ENCODE peak calls at places on chromosomes 3 and 15, in seven cellular contexts. One of them, this sample, is unnamed.

GRCh38 chr3:66428733-66429132 is 72.1 kb downstream of the LRIG1 start:
- DNase-seq in H1: no peak
- DNase-seq in K562: no peak
- DNase-seq in SK-N-SH: peak; percentile 62
- DNase-seq in HCT116: no peak
- DNase-seq in HepG2: no peak
- DNase-seq in GM12878: no peak
- DNase-seq in this sample: no peak

GRCh38 chr3:71307884-71308697 is 275.4 kb downstream of the FOXP1 start:
- DNase-seq in H1: no peak
- DNase-seq in K562: no peak
- DNase-seq in SK-N-SH: no peak
- DNase-seq in HCT116: no peak
- DNase-seq in HepG2: no peak
- DNase-seq in GM12878: no peak
- DNase-seq in this sample: no peak

GRCh38 chr15:33154366-33155166 is 39.9 kb downstream of the FMN1 start:
- DNase-seq in H1: no peak
- DNase-seq in K562: no peak
- DNase-seq in SK-N-SH: no peak
- DNase-seq in HCT116: no peak
- DNase-seq in HepG2: no peak
- DNase-seq in GM12878: no peak
- DNase-seq in this sample: no peak

GRCh38 chr15:39511915-39512260 is 69.0 kb upstream of the THBS1 start:
- DNase-seq in H1: no peak
- DNase-seq in K562: no peak
- DNase-seq in SK-N-SH: no peak
- DNase-seq in HCT116: no peak
- DNase-seq in HepG2: no peak
- DNase-seq in GM12878: no peak
- DNase-seq in this sample: no peak

GRCh38 chr15:33402640-33403039 is 91.9 kb downstream of the RYR3 start:
- DNase-seq in H1: no peak
- DNase-seq in K562: no peak
- DNase-seq in SK-N-SH: no peak
- DNase-seq in HCT116: no peak
- DNase-seq in HepG2: no peak
- DNase-seq in GM12878: no peak
- DNase-seq in this sample: no peak

GRCh38 chr15:81280696-81281095 is 43.2 kb downstream of the STARD5 start:
- DNase-seq in H1: no peak
- DNase-seq in K562: no peak
- DNase-seq in SK-N-SH: no peak
- DNase-seq in HCT116: no peak
- DNase-seq in HepG2: no peak
- DNase-seq in GM12878: no peak
- DNase-seq in this sample: no peak

GRCh38 chr15:75177360-75178071 is 24.2 kb upstream of the C15orf39 start:
- DNase-seq in H1: no peak
- DNase-seq in K562: no peak
- DNase-seq in SK-N-SH: peak; percentile 48
- DNase-seq in HCT116: no peak
- DNase-seq in HepG2: no peak
- DNase-seq in GM12878: no peak
- DNase-seq in this sample: no peak

GRCh38 chr3:56154297-56154696 is 314.0 kb downstream of the ERC2 start:
- DNase-seq in H1: no peak
- DNase-seq in K562: no peak
- DNase-seq in SK-N-SH: no peak
- DNase-seq in HCT116: no peak
- DNase-seq in HepG2: peak; percentile 15
- DNase-seq in GM12878: no peak
- DNase-seq in this sample: no peak

GRCh38 chr3:192339214-192339613 is 388.1 kb downstream of the FGF12 start:
- DNase-seq in H1: no peak
- DNase-seq in K562: no peak
- DNase-seq in SK-N-SH: no peak
- DNase-seq in HCT116: no peak
- DNase-seq in HepG2: no peak
- DNase-seq in GM12878: no peak
- DNase-seq in this sample: peak; percentile 27

GRCh38 chr3:150384517-150385212 is 23.4 kb upstream of the TSC22D2 start:
- DNase-seq in H1: no peak
- DNase-seq in K562: peak; percentile 89
- DNase-seq in SK-N-SH: no peak
- DNase-seq in HCT116: no peak
- DNase-seq in HepG2: peak; percentile 76
- DNase-seq in GM12878: peak; percentile 97
- DNase-seq in this sample: no peak

GRCh38 chr15:59159210-59159609 is 47.4 kb upstream of the LDHAL6B start:
- DNase-seq in H1: no peak
- DNase-seq in K562: no peak
- DNase-seq in SK-N-SH: no peak
- DNase-seq in HCT116: no peak
- DNase-seq in HepG2: no peak
- DNase-seq in GM12878: no peak
- DNase-seq in this sample: no peak

GRCh38 chr3:144810150-144810549 is 838.5 kb downstream of the DIPK2A start:
- DNase-seq in H1: no peak
- DNase-seq in K562: no peak
- DNase-seq in SK-N-SH: no peak
- DNase-seq in HCT116: no peak
- DNase-seq in HepG2: no peak
- DNase-seq in GM12878: peak; percentile 17
- DNase-seq in this sample: no peak

GRCh38 chr3:117630469-117630868 is 920.9 kb downstream of the TUSC7 start:
- DNase-seq in H1: no peak
- DNase-seq in K562: no peak
- DNase-seq in SK-N-SH: no peak
- DNase-seq in HCT116: no peak
- DNase-seq in HepG2: no peak
- DNase-seq in GM12878: no peak
- DNase-seq in this sample: no peak

GRCh38 chr3:182715006-182715405 is 78.3 kb upstream of the ATP11B start:
- DNase-seq in H1: no peak
- DNase-seq in K562: peak; percentile 75
- DNase-seq in SK-N-SH: no peak
- DNase-seq in HCT116: no peak
- DNase-seq in HepG2: no peak
- DNase-seq in GM12878: no peak
- DNase-seq in this sample: no peak

GRCh38 chr3:10421996-10422395 is 83.4 kb downstream of the ATP2B2 start:
- DNase-seq in H1: no peak
- DNase-seq in K562: no peak
- DNase-seq in SK-N-SH: no peak
- DNase-seq in HCT116: no peak
- DNase-seq in HepG2: no peak
- DNase-seq in GM12878: no peak
- DNase-seq in this sample: no peak

GRCh38 chr3:101509811-101510210 is 3.2 kb downstream of the SENP7 start:
- DNase-seq in H1: no peak
- DNase-seq in K562: no peak
- DNase-seq in SK-N-SH: no peak
- DNase-seq in HCT116: no peak
- DNase-seq in HepG2: no peak
- DNase-seq in GM12878: no peak
- DNase-seq in this sample: no peak

GRCh38 chr3:144586382-144586781 is 614.8 kb downstream of the DIPK2A start:
- DNase-seq in H1: no peak
- DNase-seq in K562: no peak
- DNase-seq in SK-N-SH: no peak
- DNase-seq in HCT116: no peak
- DNase-seq in HepG2: peak; percentile 11
- DNase-seq in GM12878: no peak
- DNase-seq in this sample: peak; percentile 27

GRCh38 chr3:64291345-64291744 is 66.1 kb upstream of the PRICKLE2 start:
- DNase-seq in H1: no peak
- DNase-seq in K562: no peak
- DNase-seq in SK-N-SH: no peak
- DNase-seq in HCT116: no peak
- DNase-seq in HepG2: no peak
- DNase-seq in GM12878: no peak
- DNase-seq in this sample: no peak

GRCh38 chr15:93045191-93045785 is 43.7 kb downstream of the RGMA start:
- DNase-seq in H1: no peak
- DNase-seq in K562: no peak
- DNase-seq in SK-N-SH: no peak
- DNase-seq in HCT116: no peak
- DNase-seq in HepG2: no peak
- DNase-seq in GM12878: no peak
- DNase-seq in this sample: no peak

GRCh38 chr3:156772588-156773206 is 53.5 kb upstream of the LEKR1 start:
- DNase-seq in H1: no peak
- DNase-seq in K562: no peak
- DNase-seq in SK-N-SH: no peak
- DNase-seq in HCT116: no peak
- DNase-seq in HepG2: no peak
- DNase-seq in GM12878: no peak
- DNase-seq in this sample: no peak

GRCh38 chr3:106341090-106341489 is 472.3 kb upstream of the CBLB start:
- DNase-seq in H1: no peak
- DNase-seq in K562: no peak
- DNase-seq in SK-N-SH: peak; percentile 78
- DNase-seq in HCT116: no peak
- DNase-seq in HepG2: no peak
- DNase-seq in GM12878: no peak
- DNase-seq in this sample: no peak

GRCh38 chr3:177371903-177372302 is 174.6 kb upstream of the TBL1XR1 start:
- DNase-seq in H1: no peak
- DNase-seq in K562: no peak
- DNase-seq in SK-N-SH: no peak
- DNase-seq in HCT116: no peak
- DNase-seq in HepG2: no peak
- DNase-seq in GM12878: no peak
- DNase-seq in this sample: no peak

GRCh38 chr3:60829058-60829457 is 422.2 kb downstream of the FHIT start:
- DNase-seq in H1: no peak
- DNase-seq in K562: no peak
- DNase-seq in SK-N-SH: no peak
- DNase-seq in HCT116: no peak
- DNase-seq in HepG2: no peak
- DNase-seq in GM12878: no peak
- DNase-seq in this sample: no peak

GRCh38 chr15:101170568-101171350 is 81.1 kb downstream of the CHSY1 start:
- DNase-seq in H1: no peak
- DNase-seq in K562: no peak
- DNase-seq in SK-N-SH: no peak
- DNase-seq in HCT116: no peak
- DNase-seq in HepG2: no peak
- DNase-seq in GM12878: no peak
- DNase-seq in this sample: no peak

GRCh38 chr15:77019476-77020331 is 24.8 kb downstream of the PSTPIP1 start:
- DNase-seq in H1: no peak
- DNase-seq in K562: no peak
- DNase-seq in SK-N-SH: no peak
- DNase-seq in HCT116: no peak
- DNase-seq in HepG2: no peak
- DNase-seq in GM12878: no peak
- DNase-seq in this sample: no peak
- TF ChIP-seq JUND in H1: no peak
- TF ChIP-seq JUND in K562: no peak
- TF ChIP-seq JUND in SK-N-SH: no peak
- TF ChIP-seq JUND in HCT116: no peak
- TF ChIP-seq JUND in HepG2: no peak
- TF ChIP-seq JUND in GM12878: no peak
- TF ChIP-seq JUND in this sample: no peak

GRCh38 chr3:31710123-31710841 is 177.6 kb downstream of the STT3B start:
- DNase-seq in H1: no peak
- DNase-seq in K562: no peak
- DNase-seq in SK-N-SH: no peak
- DNase-seq in HCT116: no peak
- DNase-seq in HepG2: no peak
- DNase-seq in GM12878: no peak
- DNase-seq in this sample: no peak

GRCh38 chr3:31705726-31706125 is 173.0 kb downstream of the STT3B start:
- DNase-seq in H1: no peak
- DNase-seq in K562: no peak
- DNase-seq in SK-N-SH: no peak
- DNase-seq in HCT116: no peak
- DNase-seq in HepG2: no peak
- DNase-seq in GM12878: no peak
- DNase-seq in this sample: no peak

GRCh38 chr3:31704156-31704555 is 171.4 kb downstream of the STT3B start:
- DNase-seq in H1: no peak
- DNase-seq in K562: no peak
- DNase-seq in SK-N-SH: no peak
- DNase-seq in HCT116: no peak
- DNase-seq in HepG2: no peak
- DNase-seq in GM12878: no peak
- DNase-seq in this sample: no peak

GRCh38 chr3:31704651-31705179 is 172.0 kb downstream of the STT3B start:
- DNase-seq in H1: no peak
- DNase-seq in K562: no peak
- DNase-seq in SK-N-SH: peak; percentile 38
- DNase-seq in HCT116: peak; percentile 55
- DNase-seq in HepG2: no peak
- DNase-seq in GM12878: no peak
- DNase-seq in this sample: peak; percentile 51

GRCh38 chr3:31709005-31709404 is 176.3 kb downstream of the STT3B start:
- DNase-seq in H1: no peak
- DNase-seq in K562: no peak
- DNase-seq in SK-N-SH: no peak
- DNase-seq in HCT116: no peak
- DNase-seq in HepG2: no peak
- DNase-seq in GM12878: no peak
- DNase-seq in this sample: no peak
- TF ChIP-seq JUND in H1: no peak
- TF ChIP-seq JUND in K562: no peak
- TF ChIP-seq JUND in SK-N-SH: no peak
- TF ChIP-seq JUND in HCT116: no peak
- TF ChIP-seq JUND in HepG2: no peak
- TF ChIP-seq JUND in GM12878: no peak
- TF ChIP-seq JUND in this sample: no peak

GRCh38 chr3:18951333-18951732 is 197.0 kb upstream of the KCNH8 start:
- DNase-seq in H1: no peak
- DNase-seq in K562: no peak
- DNase-seq in SK-N-SH: no peak
- DNase-seq in HCT116: no peak
- DNase-seq in HepG2: no peak
- DNase-seq in GM12878: no peak
- DNase-seq in this sample: no peak

GRCh38 chr3:18946524-18946923 is 201.8 kb upstream of the KCNH8 start:
- DNase-seq in H1: peak; percentile 29
- DNase-seq in K562: no peak
- DNase-seq in SK-N-SH: no peak
- DNase-seq in HCT116: no peak
- DNase-seq in HepG2: peak; percentile 1
- DNase-seq in GM12878: no peak
- DNase-seq in this sample: peak; percentile 82
- TF ChIP-seq JUND in H1: no peak
- TF ChIP-seq JUND in K562: no peak
- TF ChIP-seq JUND in SK-N-SH: no peak
- TF ChIP-seq JUND in HCT116: no peak
- TF ChIP-seq JUND in HepG2: no peak
- TF ChIP-seq JUND in GM12878: no peak
- TF ChIP-seq JUND in this sample: no peak

DNA sequence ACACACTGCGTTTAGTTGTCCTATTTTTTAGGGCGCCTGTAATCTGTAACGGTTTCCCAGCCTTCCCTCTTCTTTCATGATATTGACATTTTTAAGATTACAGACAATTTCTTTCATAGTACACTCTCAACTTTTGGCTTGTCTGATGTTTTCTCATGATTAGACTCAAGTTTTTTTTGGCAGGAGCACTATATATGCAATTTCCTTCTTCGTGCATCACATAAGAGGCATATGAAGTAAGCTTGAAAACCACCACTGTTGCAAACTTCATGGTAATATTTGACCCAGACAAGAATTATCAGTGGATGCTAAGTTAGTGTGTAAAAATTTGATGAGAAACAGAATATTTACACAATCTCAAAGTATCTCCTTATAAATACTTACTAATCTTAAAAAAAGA is 119.2 kb upstream of the CMC1 start:
- DNase-seq in H1: no peak
- DNase-seq in K562: no peak
- DNase-seq in SK-N-SH: no peak
- DNase-seq in HCT116: no peak
- DNase-seq in HepG2: no peak
- DNase-seq in GM12878: no peak
- DNase-seq in this sample: no peak
- TF ChIP-seq JUND in H1: no peak
- TF ChIP-seq JUND in K562: no peak
- TF ChIP-seq JUND in SK-N-SH: no peak
- TF ChIP-seq JUND in HCT116: no peak
- TF ChIP-seq JUND in HepG2: no peak
- TF ChIP-seq JUND in GM12878: no peak
- TF ChIP-seq JUND in this sample: no peak